ENCODE peak calls at places on chromosomes 5 and 9, in four cellular contexts. M, Z, H and A are unnamed samples.
A peak's percentile ranks its signal among the peaks of the same experiment; 100 is the strongest.

GRCh38 chr5:181173027-181173419 is 25.6 kb downstream of the OR2V2 start:
- DNase-seq in H (no peak), Z (no peak), M (no peak), A (no peak)

GRCh38 chr5:50967388-50968039 is 301.1 kb downstream of the PARP8 start:
- DNase-seq in Z (peak; percentile 60), M (no peak), H (peak; percentile 57), A (peak; percentile 48)

GRCh38 chr9:127770905-127771569 is 7.4 kb downstream of the SH2D3C start:
- DNase-seq in Z (peak; percentile 99), M (peak; percentile 95), H (peak; percentile 99), A (peak; percentile 99)

GRCh38 chr5:173981362-173981761 is 7.6 kb upstream of the C5orf47 start:
- DNase-seq in M (no peak), H (no peak), Z (no peak), A (no peak)

GRCh38 chr5:149125386-149125891 is 15.9 kb upstream of the ABLIM3 start:
- DNase-seq in H (peak; percentile 87), Z (peak; percentile 58), M (peak; percentile 18), A (peak; percentile 87)

GRCh38 chr5:8456846-8457186 is 587.9 kb downstream of the MTRR start:
- DNase-seq in Z (no peak), H (no peak), M (peak; percentile 3), A (no peak)

GRCh38 chr9:33372900-33373299 is 29.5 kb downstream of the AQP7 start:
- DNase-seq in M (no peak), Z (no peak), H (no peak), A (no peak)

GRCh38 chr9:70297141-70297540 is 38.4 kb downstream of the SMC5 start:
- DNase-seq in H (no peak), Z (no peak), M (peak; percentile 62), A (no peak)

GRCh38 chr5:174231961-174232487 is 186.5 kb downstream of the NSG2 start:
- DNase-seq in Z (no peak), H (no peak), M (no peak), A (no peak)

GRCh38 chr5:111469905-111470304 is 42.4 kb downstream of the STARD4 start:
- DNase-seq in Z (no peak), H (no peak), M (no peak), A (no peak)

GRCh38 chr5:95861221-95861857 is 38.8 kb upstream of the GLRX start:
- DNase-seq in M (peak; percentile 100), H (no peak), Z (no peak), A (no peak)

GRCh38 chr5:176887252-176887849 is 11.8 kb downstream of the HK3 start:
- DNase-seq in Z (no peak), M (no peak), H (no peak), A (peak; percentile 37)

GRCh38 chr5:149485655-149486615 is 65.3 kb downstream of the CSNK1A1 start:
- DNase-seq in H (peak; percentile 71), M (peak; percentile 100), Z (no peak), A (no peak)

GRCh38 chr9:6428940-6429889 is 16.2 kb downstream of the UHRF2 start:
- DNase-seq in H (no peak), M (no peak), Z (no peak), A (no peak)

GRCh38 chr5:33032161-33033085 is 321.3 kb downstream of the NPR3 start:
- DNase-seq in Z (no peak), H (no peak), M (peak; percentile 73), A (no peak)

GRCh38 chr5:124461857-124462423 is 284.5 kb downstream of the ZNF608 start:
- DNase-seq in M (no peak), H (no peak), Z (no peak), A (no peak)

GRCh38 chr9:37752646-37753488 is 738 bp upstream of the TRMT10B start:
- DNase-seq in Z (no peak), M (no peak), H (no peak), A (no peak)

GRCh38 chr9:91034521-91034920 is 232.9 kb downstream of the SYK start:
- DNase-seq in M (no peak), H (no peak), Z (no peak), A (no peak)

GRCh38 chr9:29004988-29005387 is 1431.7 kb upstream of the C9orf72 start:
- DNase-seq in H (no peak), Z (no peak), M (no peak), A (no peak)

GRCh38 chr5:88883566-88884434 is 816 bp upstream of the MEF2C start:
- DNase-seq in M (peak; percentile 79), Z (peak; percentile 77), H (peak; percentile 62), A (peak; percentile 63)

GRCh38 chr5:9156282-9156681 is 389.6 kb downstream of the SEMA5A start:
- DNase-seq in M (peak; percentile 83), H (peak; percentile 91), Z (no peak), A (peak; percentile 69)

GRCh38 chr5:168076561-168076991 is 214.9 kb upstream of the WWC1 start:
- DNase-seq in H (peak; percentile 79), M (peak; percentile 13), Z (peak; percentile 84), A (peak; percentile 80)

GRCh38 chr9:134175291-134175807 is 11.0 kb upstream of the RNU6ATAC start:
- DNase-seq in H (peak; percentile 75), M (no peak), Z (peak; percentile 77), A (peak; percentile 91)

GRCh38 chr9:83978992-83979811 is 813 bp downstream of the HNRNPK start:
- DNase-seq in Z (peak; percentile 82), M (peak; percentile 81), H (peak; percentile 89), A (peak; percentile 81)

GRCh38 chr9:86126998-86127972 is 27.9 kb upstream of the GOLM1 start:
- DNase-seq in M (peak; percentile 74), Z (peak; percentile 77), H (peak; percentile 99), A (peak; percentile 98)

GRCh38 chr9:86128235-86128822 is 29.0 kb upstream of the GOLM1 start:
- DNase-seq in Z (no peak), M (no peak), H (no peak), A (no peak)
- H3K4me2 ChIP-seq in Z (no peak overlapping the region), M (no peak overlapping the region), H (no peak overlapping the region), A (no peak overlapping the region)

GRCh38 chr9:110047955-110048472 is 159.9 kb downstream of the C9orf152 start:
- DNase-seq in Z (peak; percentile 67), H (peak; percentile 51), M (no peak), A (peak; percentile 56)
- H3K4ac ChIP-seq in Z (peak overlapping the region; percentile 92), H (no peak overlapping the region), M (peak overlapping the region; percentile 71), A (no peak overlapping the region)

GRCh38 chr5:143931986-143932385 is 120.0 kb downstream of the HMHB1 start:
- DNase-seq in Z (no peak), M (no peak), H (no peak), A (no peak)
- H3K56ac ChIP-seq in Z (no peak overlapping the region), M (no peak overlapping the region), H (peak overlapping the region; percentile 45), A (no peak overlapping the region)

GRCh38 chr9:129396365-129396708 is 218.3 kb upstream of the IER5L start:
- DNase-seq in Z (no peak), M (no peak), H (no peak), A (no peak)
- H3K4me2 ChIP-seq in Z (no peak overlapping the region), M (no peak overlapping the region), H (no peak overlapping the region), A (no peak overlapping the region)

DNA sequence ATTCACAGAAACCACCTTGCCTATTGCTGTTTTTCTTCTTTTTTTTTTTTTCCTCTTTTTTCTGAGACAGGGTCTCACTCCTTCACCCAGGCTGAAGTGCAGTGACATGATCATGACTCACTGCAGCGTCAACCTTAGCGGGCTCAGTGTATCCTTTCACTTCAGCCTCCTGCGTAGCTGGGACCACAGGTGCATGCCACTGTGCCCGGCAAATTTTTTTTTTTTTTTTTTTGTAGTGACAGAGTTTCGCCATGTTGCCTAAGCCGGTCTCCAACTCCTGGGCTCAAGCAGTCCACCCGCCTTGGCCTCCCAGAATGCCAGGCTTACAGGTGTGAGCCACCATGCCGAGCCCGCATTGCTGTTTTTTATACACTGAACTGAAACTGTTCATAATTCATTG is 13.8 kb downstream of the MAP3K1 start:
- DNase-seq in Z (no peak), H (no peak), M (peak; percentile 52), A (no peak)
- H3K4ac ChIP-seq in Z (no peak overlapping the region), H (peak overlapping the region; percentile 55), M (no peak overlapping the region), A (no peak overlapping the region)